ENCODE peak calls at places on chromosomes 1 and 21, in four cellular contexts. K is HepG2, I is K562, E is WTC11. O is an unnamed sample.

GRCh38 chr1:187129132-187129531 is 300.4 kb downstream of the PLA2G4A start:
- DNase-seq in I (no peak), E (no peak), K (no peak), O (no peak)

GRCh38 chr1:228174482-228175315 is 9.1 kb downstream of the IBA57 start:
- DNase-seq in K (no peak), I (peak; percentile 94), E (peak; percentile 62), O (peak; percentile 62)

GRCh38 chr21:37871121-37871862 is 45.0 kb downstream of the KCNJ6 start:
- DNase-seq in I (no peak), E (no peak), K (no peak), O (no peak)

GRCh38 chr1:62572476-62572875 is 24.8 kb upstream of the ANGPTL3 start:
- DNase-seq in I (no peak), K (no peak), E (no peak), O (no peak)

GRCh38 chr1:65528104-65528503 is 107.6 kb downstream of the LEPR start:
- DNase-seq in I (peak; percentile 34), K (no peak), E (no peak), O (no peak)

GRCh38 chr1:101261629-101262028 is 24.8 kb downstream of the S1PR1 start:
- DNase-seq in I (no peak), E (no peak), K (no peak), O (no peak)

GRCh38 chr21:38126677-38127271 is 130.0 kb upstream of the KCNJ15 start:
- DNase-seq in I (peak; percentile 75), E (peak; percentile 83), K (peak; percentile 35), O (peak; percentile 10)

GRCh38 chr1:91761303-91761721 is 124.6 kb downstream of the TGFBR3 start:
- DNase-seq in K (peak; percentile 62), E (no peak), I (no peak), O (no peak)

GRCh38 chr1:171438441-171438840 is 46.9 kb upstream of the PRRC2C start:
- DNase-seq in E (no peak), K (no peak), I (no peak), O (peak; percentile 84)

GRCh38 chr1:3640113-3640932 is 9.6 kb downstream of the WRAP73 start:
- DNase-seq in E (peak; percentile 3), K (no peak), I (no peak), O (no peak)

GRCh38 chr21:24976238-24976637 is 631.0 kb downstream of the MRPL39 start:
- DNase-seq in E (no peak), I (no peak), K (no peak), O (no peak)

GRCh38 chr1:175920401-175920800 is 177.0 kb upstream of the TNR start:
- DNase-seq in K (no peak), E (no peak), I (no peak), O (no peak)

GRCh38 chr21:34510148-34511142 is 1.6 kb downstream of the KCNE1 start:
- DNase-seq in K (peak; percentile 67), E (peak; percentile 90), I (peak; percentile 42), O (peak; percentile 13)

GRCh38 chr1:68103006-68103545 is 52.6 kb upstream of the DIRAS3 start:
- DNase-seq in K (no peak), E (no peak), I (no peak), O (no peak)

GRCh38 chr21:19123053-19123452 is 719.5 kb upstream of the TMPRSS15 start:
- DNase-seq in K (no peak), I (no peak), E (no peak), O (no peak)

DNA sequence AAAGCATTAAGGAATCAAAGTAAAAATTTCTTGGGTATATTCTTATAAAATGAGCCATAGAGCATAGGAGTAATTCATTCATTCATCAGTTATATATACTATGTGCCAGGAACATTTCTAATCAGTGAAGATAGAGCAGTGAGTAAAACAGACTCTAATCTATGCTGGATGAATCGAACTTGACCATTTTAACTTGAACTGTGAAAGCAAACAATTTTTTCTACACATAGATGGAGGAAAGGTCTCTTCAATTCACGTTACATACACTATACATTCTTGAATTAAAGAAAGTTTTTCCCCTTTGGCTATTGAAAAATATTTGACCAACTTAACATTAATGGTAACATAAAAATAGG is 1.6 kb downstream of the MACO1 start:
- DNase-seq in E (no peak), I (no peak), K (no peak), O (no peak)
- TF ChIP-seq NR3C1 in E (no peak), I (no peak), K (no peak), O (no peak)

GRCh38 chr1:7962011-7962335 is 462 bp downstream of the PARK7 start:
- DNase-seq in E (no peak), I (no peak), K (no peak), O (no peak)
- TF ChIP-seq NR3C1 in E (no peak), I (no peak), K (no peak), O (no peak)

DNA sequence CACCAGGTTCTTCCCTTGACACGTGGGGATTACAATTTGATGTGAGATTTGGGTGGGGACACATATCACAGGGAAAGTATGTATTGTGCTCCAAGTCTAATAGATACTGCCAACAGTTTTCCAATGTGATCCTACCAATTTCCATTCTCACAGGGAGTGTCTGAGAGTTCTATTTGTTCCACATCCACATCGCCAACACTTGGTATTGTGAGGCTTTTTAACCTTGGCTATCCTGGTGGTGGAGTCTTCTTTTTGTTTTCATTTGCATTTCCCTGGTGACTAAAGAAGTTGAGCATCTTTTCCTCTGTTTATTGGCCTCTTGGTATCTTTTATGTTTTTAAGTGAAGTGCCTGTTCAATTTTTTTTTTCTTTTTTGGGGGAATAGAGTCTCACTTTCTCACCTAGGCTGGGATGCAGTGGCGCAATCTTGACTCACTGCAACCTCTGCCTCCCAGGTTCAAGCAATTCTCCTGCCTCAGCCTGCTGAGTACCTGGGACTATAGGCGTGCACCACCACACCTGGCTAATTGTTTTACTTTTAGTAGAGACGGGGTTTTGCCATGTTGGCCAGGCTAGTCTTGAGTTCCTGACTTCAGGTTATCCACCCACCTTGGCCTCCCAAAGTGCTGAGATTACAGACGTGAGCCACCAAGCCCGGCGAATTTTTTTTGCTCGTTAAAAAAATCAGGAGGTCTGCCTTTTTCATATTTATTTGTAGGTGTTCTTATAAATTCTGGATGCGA is 15.9 kb upstream of the PADI1 start:
- DNase-seq in I (no peak), K (no peak), E (no peak), O (no peak)
- TF ChIP-seq NR3C1 in I (no peak), K (no peak), E (no peak), O (no peak)

GRCh38 chr1:155169541-155169940 is 3.6 kb downstream of the KRTCAP2 start:
- DNase-seq in E (no peak), I (no peak), K (no peak), O (no peak)

GRCh38 chr1:155168456-155169210 is 4.5 kb downstream of the KRTCAP2 start:
- DNase-seq in I (no peak), E (no peak), K (no peak), O (no peak)

GRCh38 chr1:155166006-155166372 is 7.1 kb downstream of the KRTCAP2 start:
- DNase-seq in K (no peak), I (no peak), E (peak; percentile 51), O (no peak)

GRCh38 chr1:155167166-155168104 is 5.7 kb downstream of the KRTCAP2 start:
- DNase-seq in K (peak; percentile 82), E (peak; percentile 95), I (peak; percentile 83), O (peak; percentile 91)

GRCh38 chr1:155166373-155167165 is 6.5 kb downstream of the KRTCAP2 start:
- DNase-seq in E (peak; percentile 82), I (no peak), K (no peak), O (no peak)
- TF ChIP-seq NR3C1 in E (no peak), I (no peak), K (no peak), O (no peak)

DNA sequence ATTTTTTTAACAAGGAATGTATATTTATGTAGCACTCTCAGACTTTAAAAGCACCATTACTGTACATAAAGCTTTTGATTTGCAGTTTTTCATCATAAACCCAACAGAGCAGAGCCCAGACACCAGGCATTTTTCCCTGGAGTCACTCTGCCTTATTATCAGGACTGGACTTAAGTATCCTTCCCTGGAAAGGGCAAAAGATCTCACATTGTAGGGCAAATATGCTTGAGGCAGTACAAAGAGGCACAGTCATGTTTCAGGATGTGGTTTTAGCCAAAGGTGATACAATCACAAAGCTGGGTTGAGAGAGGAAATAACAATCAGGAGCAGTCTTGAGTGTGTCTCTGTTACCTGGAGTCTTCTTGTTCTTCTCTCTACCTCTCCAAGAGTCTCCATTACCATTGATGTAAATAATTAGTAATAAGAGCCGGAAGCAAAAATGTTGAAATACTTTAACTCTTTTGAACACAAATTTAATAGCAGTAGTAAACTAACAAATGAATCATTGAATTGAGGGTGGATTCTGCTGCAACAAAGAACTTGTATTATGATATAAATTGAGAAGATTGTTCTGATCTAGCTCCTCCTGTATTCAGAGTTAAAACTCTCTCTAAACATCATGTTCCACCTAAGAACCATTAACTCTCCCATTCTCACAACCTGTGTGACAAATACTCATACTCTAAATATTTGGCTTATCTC is 160.5 kb downstream of the LTN1 start:
- DNase-seq in K (peak; percentile 5), I (no peak), E (no peak), O (no peak)
- TF ChIP-seq NR3C1 in K (no peak), I (no peak), E (no peak), O (no peak)

O was measured in A549.